ENCODE peak calls at places on chromosomes 2 and 18, in seven cellular contexts. One of them, this sample, is unnamed.

GRCh38 chr2:171210864-171211431 is 50.3 kb upstream of the TLK1 start:
- DNase-seq in KG1: peak
- DNase-seq in NT2/D1: no peak
- DNase-seq in activated CD8-positive, alpha-beta memory T cell treated with anti-CD3 and anti-CD28 coated beads for 4 hours: no peak
- DNase-seq in iPS-NIHi11: no peak
- DNase-seq in HTR-8/SVneo: no peak
- DNase-seq in effector memory CD4-positive, alpha-beta T cell: peak
- DNase-seq in this sample: no peak

GRCh38 chr2:222318026-222318711 is 19.4 kb upstream of the PAX3 start:
- DNase-seq in KG1: peak
- DNase-seq in NT2/D1: no peak
- DNase-seq in activated CD8-positive, alpha-beta memory T cell treated with anti-CD3 and anti-CD28 coated beads for 4 hours: no peak
- DNase-seq in iPS-NIHi11: peak
- DNase-seq in HTR-8/SVneo: peak
- DNase-seq in effector memory CD4-positive, alpha-beta T cell: no peak
- DNase-seq in this sample: no peak

GRCh38 chr2:166411473-166412230 is 35.9 kb upstream of the SCN9A start:
- DNase-seq in KG1: no peak
- DNase-seq in NT2/D1: no peak
- DNase-seq in activated CD8-positive, alpha-beta memory T cell treated with anti-CD3 and anti-CD28 coated beads for 4 hours: no peak
- DNase-seq in iPS-NIHi11: no peak
- DNase-seq in HTR-8/SVneo: no peak
- DNase-seq in effector memory CD4-positive, alpha-beta T cell: no peak
- DNase-seq in this sample: no peak

GRCh38 chr2:64267699-64268098 is 123.5 kb upstream of the PELI1 start:
- DNase-seq in KG1: no peak
- DNase-seq in NT2/D1: peak
- DNase-seq in activated CD8-positive, alpha-beta memory T cell treated with anti-CD3 and anti-CD28 coated beads for 4 hours: no peak
- DNase-seq in iPS-NIHi11: no peak
- DNase-seq in HTR-8/SVneo: no peak
- DNase-seq in effector memory CD4-positive, alpha-beta T cell: no peak
- DNase-seq in this sample: no peak

GRCh38 chr18:59512025-59512710 is 153.1 kb upstream of the LMAN1 start:
- DNase-seq in KG1: no peak
- DNase-seq in NT2/D1: no peak
- DNase-seq in activated CD8-positive, alpha-beta memory T cell treated with anti-CD3 and anti-CD28 coated beads for 4 hours: no peak
- DNase-seq in iPS-NIHi11: no peak
- DNase-seq in HTR-8/SVneo: no peak
- DNase-seq in effector memory CD4-positive, alpha-beta T cell: no peak
- DNase-seq in this sample: no peak

GRCh38 chr18:60978338-60978737 is 354.9 kb upstream of the CDH20 start:
- DNase-seq in KG1: no peak
- DNase-seq in NT2/D1: no peak
- DNase-seq in activated CD8-positive, alpha-beta memory T cell treated with anti-CD3 and anti-CD28 coated beads for 4 hours: no peak
- DNase-seq in iPS-NIHi11: no peak
- DNase-seq in HTR-8/SVneo: peak
- DNase-seq in effector memory CD4-positive, alpha-beta T cell: no peak
- DNase-seq in this sample: no peak

GRCh38 chr2:239905306-239905705 is 119.8 kb downstream of the NDUFA10 start:
- DNase-seq in KG1: no peak
- DNase-seq in NT2/D1: no peak
- DNase-seq in activated CD8-positive, alpha-beta memory T cell treated with anti-CD3 and anti-CD28 coated beads for 4 hours: no peak
- DNase-seq in iPS-NIHi11: no peak
- DNase-seq in HTR-8/SVneo: no peak
- DNase-seq in effector memory CD4-positive, alpha-beta T cell: no peak
- DNase-seq in this sample: no peak

GRCh38 chr18:5582849-5583667 is 39.3 kb upstream of the EPB41L3 start:
- DNase-seq in KG1: no peak
- DNase-seq in NT2/D1: no peak
- DNase-seq in activated CD8-positive, alpha-beta memory T cell treated with anti-CD3 and anti-CD28 coated beads for 4 hours: no peak
- DNase-seq in iPS-NIHi11: no peak
- DNase-seq in HTR-8/SVneo: peak
- DNase-seq in effector memory CD4-positive, alpha-beta T cell: no peak
- DNase-seq in this sample: peak

GRCh38 chr18:72089432-72089831 is 454.7 kb downstream of the CBLN2 start:
- DNase-seq in KG1: no peak
- DNase-seq in NT2/D1: no peak
- DNase-seq in activated CD8-positive, alpha-beta memory T cell treated with anti-CD3 and anti-CD28 coated beads for 4 hours: no peak
- DNase-seq in iPS-NIHi11: no peak
- DNase-seq in HTR-8/SVneo: no peak
- DNase-seq in effector memory CD4-positive, alpha-beta T cell: no peak
- DNase-seq in this sample: no peak

GRCh38 chr2:5694016-5694690 is 2.0 kb downstream of the SOX11 start:
- DNase-seq in KG1: no peak
- DNase-seq in NT2/D1: no peak
- DNase-seq in activated CD8-positive, alpha-beta memory T cell treated with anti-CD3 and anti-CD28 coated beads for 4 hours: no peak
- DNase-seq in iPS-NIHi11: peak
- DNase-seq in HTR-8/SVneo: no peak
- DNase-seq in effector memory CD4-positive, alpha-beta T cell: no peak
- DNase-seq in this sample: no peak

This sample was measured in caudate nucleus.